ENCODE peak calls at places on chromosomes 13 and 19, in eight cellular contexts. L is GM20000, R is lower lobe of right lung, Y is esophagus squamous epithelium, Z is T-helper 17 cell, V is left ventricle myocardium inferior, T is HuH-7, X is BJ. K is an unnamed sample.
A peak's percentile ranks its signal among the peaks of the same experiment; 100 is the strongest.

GRCh38 chr13:73216381-73216831 is 157.6 kb downstream of the KLF5 start:
- DNase-seq in R (no peak), L (no peak), T (no peak), Z (no peak), Y (no peak), V (no peak), X (peak; percentile 98), K (no peak)

GRCh38 chr19:19532806-19533701 is 4.3 kb downstream of the YJEFN3 start:
- DNase-seq in X (no peak), T (no peak), Y (no peak), R (no peak), V (no peak), L (no peak), Z (no peak), K (no peak)

GRCh38 chr13:31627097-31627496 is 112.2 kb upstream of the RXFP2 start:
- DNase-seq in Y (no peak), V (no peak), X (no peak), T (no peak), Z (no peak), R (no peak), L (no peak), K (no peak)

GRCh38 chr13:35266412-35266811 is 210.1 kb downstream of the MAB21L1 start:
- DNase-seq in L (no peak), V (no peak), X (no peak), Z (no peak), R (no peak), Y (no peak), T (no peak), K (no peak)

GRCh38 chr19:39351537-39352037 is 9.4 kb downstream of the SAMD4B start:
- DNase-seq in V (no peak), Z (no peak), X (no peak), L (peak; percentile 90), R (no peak), Y (no peak), T (no peak), K (no peak)

GRCh38 chr13:78660130-78660857 is 1.3 kb upstream of the OBI1 start:
- DNase-seq in T (peak; percentile 12), V (no peak), Z (no peak), Y (no peak), X (no peak), R (no peak), L (peak; percentile 21), K (no peak)

GRCh38 chr13:21531475-21531874 is 72.4 kb upstream of the ZDHHC20 start:
- DNase-seq in Z (no peak), V (no peak), R (no peak), L (no peak), T (no peak), X (no peak), Y (no peak), K (no peak)

GRCh38 chr13:51995677-51996551 is 15.3 kb downstream of the ATP7B start:
- DNase-seq in Z (no peak), T (no peak), L (no peak), V (peak; percentile 35), R (no peak), X (no peak), Y (no peak), K (no peak)

GRCh38 chr19:49850221-49850486 is 805 bp upstream of the PTOV1 start:
- DNase-seq in V (no peak), Z (no peak), R (no peak), L (no peak), X (no peak), Y (no peak), T (no peak), K (no peak)

GRCh38 chr13:110541526-110541920 is 20.0 kb downstream of the RAB20 start:
- DNase-seq in X (no peak), Y (no peak), R (no peak), Z (no peak), L (no peak), T (no peak), V (no peak), K (no peak)

GRCh38 chr13:99421758-99422555 is 79.3 kb upstream of the TM9SF2 start:
- DNase-seq in V (no peak), X (no peak), L (no peak), R (no peak), Y (no peak), T (no peak), Z (no peak), K (no peak)

GRCh38 chr19:7497292-7497691 is 8.5 kb upstream of the PEX11G start:
- DNase-seq in Y (no peak), X (no peak), R (no peak), Z (no peak), L (no peak), V (no peak), T (no peak), K (no peak)

GRCh38 chr19:55034751-55035150 is 3.3 kb downstream of the GP6 start:
- DNase-seq in T (no peak), R (no peak), X (no peak), Y (no peak), L (no peak), V (no peak), Z (no peak), K (no peak)

GRCh38 chr19:5313307-5313706 is 27.3 kb downstream of the PTPRS start:
- DNase-seq in Z (no peak), L (no peak), Y (no peak), V (no peak), T (no peak), R (no peak), X (no peak), K (no peak)

GRCh38 chr19:47470447-47471195 is 1.1 kb downstream of the SLC8A2 start:
- DNase-seq in R (no peak), V (no peak), X (no peak), Z (no peak), T (no peak), L (no peak), Y (no peak), K (no peak)

GRCh38 chr19:46791944-46792343 is 3.5 kb upstream of the SLC1A5 start:
- DNase-seq in Z (no peak), T (no peak), V (no peak), R (no peak), L (peak; percentile 51), X (no peak), Y (no peak), K (no peak)

GRCh38 chr19:756232-756631 is 5.3 kb downstream of the MISP start:
- DNase-seq in Z (no peak), Y (no peak), T (no peak), X (no peak), V (no peak), L (no peak), R (no peak), K (no peak)

GRCh38 chr19:485122-485521 is 11.2 kb upstream of the MADCAM1 start:
- DNase-seq in V (no peak), L (no peak), Z (no peak), X (no peak), Y (no peak), R (no peak), T (no peak), K (no peak)

GRCh38 chr19:18229474-18229873 is 3.2 kb upstream of the PDE4C start:
- DNase-seq in T (no peak), L (no peak), Z (no peak), Y (no peak), R (no peak), V (no peak), X (no peak), K (no peak)

GRCh38 chr13:44504146-44504545 is 72.0 kb downstream of the TSC22D1 start:
- DNase-seq in R (no peak), T (no peak), L (no peak), V (no peak), Y (no peak), X (no peak), Z (no peak), K (no peak)

GRCh38 chr13:44903596-44903995 is 85.7 kb downstream of the NUFIP1 start:
- DNase-seq in Z (no peak), T (no peak), Y (no peak), V (peak; percentile 86), L (no peak), R (peak; percentile 57), X (peak; percentile 79), K (peak; percentile 95)

GRCh38 chr19:13887039-13887438 is 10.1 kb downstream of the NANOS3 start:
- DNase-seq in T (no peak), R (no peak), Y (no peak), V (no peak), L (no peak), X (no peak), Z (no peak), K (no peak)

GRCh38 chr19:29714371-29714952 is 599 bp downstream of the C19orf12 start:
- DNase-seq in L (no peak), T (peak; percentile 41), X (no peak), R (no peak), Y (no peak), Z (peak; percentile 57), V (no peak), K (no peak)

GRCh38 chr19:29674374-29675119 is 9.3 kb downstream of the PLEKHF1 start:
- DNase-seq in X (no peak), L (no peak), V (no peak), Y (no peak), Z (no peak), R (no peak), T (no peak), K (no peak)

GRCh38 chr19:12745166-12745897 is 6.3 kb upstream of the BEST2 start:
- DNase-seq in Z (no peak), X (no peak), L (no peak), V (no peak), Y (no peak), R (no peak), T (no peak), K (no peak)

GRCh38 chr19:7211191-7211988 is 82.8 kb downstream of the INSR start:
- DNase-seq in V (peak; percentile 59), Y (no peak), T (no peak), Z (no peak), R (no peak), X (no peak), L (no peak), K (no peak)

GRCh38 chr19:52191951-52192350 is 2.1 kb downstream of the PPP2R1A start:
- DNase-seq in R (no peak), T (no peak), Z (no peak), Y (no peak), V (no peak), X (no peak), L (no peak), K (no peak)

GRCh38 chr13:58087566-58087965 is 456.0 kb downstream of the PCDH17 start:
- DNase-seq in Y (no peak), X (no peak), V (no peak), Z (no peak), T (no peak), R (no peak), L (no peak), K (no peak)

GRCh38 chr13:44267966-44268365 is 105.7 kb upstream of the SERP2 start:
- DNase-seq in Z (no peak), V (no peak), Y (no peak), L (no peak), T (no peak), R (no peak), X (no peak), K (no peak)

GRCh38 chr13:95492044-95492801 is 60.3 kb upstream of the CLDN10 start:
- DNase-seq in V (no peak), T (no peak), X (no peak), L (no peak), Y (no peak), Z (no peak), R (no peak), K (no peak)

GRCh38 chr19:55490478-55491436 is 2.5 kb downstream of the SSC5D start:
- DNase-seq in L (no peak), R (no peak), V (no peak), Y (no peak), X (no peak), Z (no peak), T (no peak), K (no peak)

GRCh38 chr19:49744946-49745381 is 18.1 kb downstream of the TSKS start:
- DNase-seq in T (no peak), L (no peak), R (no peak), V (no peak), Z (no peak), X (no peak), Y (no peak), K (no peak)

GRCh38 chr13:46593403-46593802 is 40.4 kb downstream of the LRCH1 start:
- DNase-seq in Y (no peak), Z (peak; percentile 14), R (no peak), L (peak; percentile 35), X (no peak), T (no peak), V (no peak), K (no peak)

GRCh38 chr19:2517881-2518601 is 42.1 kb downstream of the GADD45B start:
- DNase-seq in Y (no peak), L (no peak), V (no peak), X (no peak), T (no peak), Z (no peak), R (no peak), K (no peak)